ENCODE peak calls at places on chromosomes 11 and 22, in nine cellular contexts. Z, K, W, T, A, C, I, J and B are unnamed samples.

GRCh38 chr11:57179701-57180100 is 2.1 kb upstream of the LRRC55 start:
- DNase-seq in I (no peak), C (no peak), K (no peak), J (no peak), Z (no peak), T (no peak), A (peak), W (no peak), B (no peak)

GRCh38 chr11:119975561-119976152 is 162.3 kb downstream of the TRIM29 start:
- DNase-seq in W (no peak), J (peak), T (no peak), C (no peak), I (no peak), A (peak), K (peak), Z (no peak), B (peak)

GRCh38 chr11:58739725-58740430 is 8.1 kb upstream of the GLYAT start:
- DNase-seq in W (no peak), T (no peak), Z (no peak), A (no peak), I (no peak), J (no peak), K (no peak), C (peak), B (peak)

GRCh38 chr11:16782226-16782919 is 43.9 kb downstream of the C11orf58 start:
- DNase-seq in C (peak), I (no peak), K (no peak), T (peak), W (no peak), J (no peak), Z (peak), A (no peak), B (no peak)

GRCh38 chr22:45296628-45297297 is 12.0 kb downstream of the UPK3A start:
- DNase-seq in Z (no peak), K (no peak), I (no peak), A (no peak), W (no peak), C (no peak), T (no peak), J (no peak), B (no peak)

GRCh38 chr11:77026743-77027142 is 7.5 kb upstream of the B3GNT6 start:
- DNase-seq in Z (no peak), C (no peak), T (no peak), W (no peak), J (no peak), K (no peak), I (no peak), A (no peak), B (no peak)

GRCh38 chr11:13338437-13339069 is 61.0 kb downstream of the BMAL1 start:
- DNase-seq in J (no peak), T (no peak), C (peak), A (no peak), W (no peak), K (no peak), Z (no peak), I (no peak), B (no peak)

GRCh38 chr11:78810489-78811090 is 235.9 kb upstream of the NARS2 start:
- DNase-seq in Z (no peak), A (no peak), K (no peak), C (no peak), W (no peak), T (peak), J (no peak), I (no peak), B (no peak)

GRCh38 chr11:65496304-65497140 is 2.3 kb upstream of the MALAT1 start:
- DNase-seq in J (peak), C (no peak), K (no peak), A (no peak), W (no peak), I (no peak), Z (peak), T (peak), B (no peak)

GRCh38 chr11:128502736-128503135 is 84.6 kb downstream of the ETS1 start:
- DNase-seq in C (peak), K (no peak), W (no peak), I (no peak), A (no peak), T (no peak), J (no peak), Z (no peak), B (no peak)

GRCh38 chr11:28169816-28170215 is 61.6 kb downstream of the METTL15 start:
- DNase-seq in J (no peak), T (no peak), I (no peak), A (no peak), Z (no peak), K (no peak), C (no peak), W (no peak), B (no peak)

GRCh38 chr11:128416976-128417375 is 170.4 kb downstream of the ETS1 start:
- DNase-seq in J (no peak), C (peak), K (no peak), I (no peak), A (no peak), W (no peak), T (no peak), Z (no peak), B (no peak)

GRCh38 chr11:123473941-123474668 is 44.0 kb downstream of the GRAMD1B start:
- DNase-seq in J (no peak), C (peak), A (no peak), T (peak), K (no peak), W (no peak), Z (no peak), I (no peak), B (no peak)

GRCh38 chr11:126465573-126466287 is 110.2 kb downstream of the ST3GAL4 start:
- DNase-seq in T (no peak), A (no peak), C (no peak), I (no peak), K (no peak), Z (no peak), W (no peak), J (peak), B (no peak)

GRCh38 chr11:44623716-44624491 is 58.4 kb downstream of the CD82 start:
- DNase-seq in A (no peak), K (no peak), J (no peak), W (peak), I (no peak), Z (peak), T (peak), C (no peak), B (peak)

GRCh38 chr11:14583252-14584105 is 60.1 kb upstream of the PDE3B start:
- DNase-seq in I (no peak), W (peak), J (no peak), T (no peak), Z (no peak), C (no peak), A (no peak), K (peak), B (peak)

GRCh38 chr11:114987171-114987760 is 308.9 kb downstream of the NXPE2 start:
- DNase-seq in Z (no peak), I (no peak), K (no peak), C (no peak), A (no peak), W (no peak), T (no peak), J (no peak), B (peak)

GRCh38 chr11:82995754-82996398 is 75.8 kb downstream of the RAB30 start:
- DNase-seq in I (peak), K (peak), J (no peak), W (no peak), T (no peak), A (no peak), C (no peak), Z (no peak), B (no peak)

GRCh38 chr22:27097933-27098332 is 440.5 kb downstream of the MIAT start:
- DNase-seq in J (no peak), I (no peak), Z (peak), T (no peak), A (peak), K (no peak), C (no peak), W (no peak), B (peak)

GRCh38 chr11:132866783-132867545 is 665.3 kb downstream of the OPCML start:
- DNase-seq in A (no peak), K (no peak), W (no peak), J (no peak), T (no peak), Z (no peak), I (no peak), C (no peak), B (no peak)

GRCh38 chr11:113881856-113882255 is 6.5 kb upstream of the USP28 start:
- DNase-seq in C (peak), Z (no peak), W (no peak), A (no peak), I (no peak), J (no peak), T (no peak), K (no peak), B (peak)

GRCh38 chr22:30404307-30404706 is 7.5 kb downstream of the SEC14L2 start:
- DNase-seq in W (no peak), I (no peak), C (no peak), T (no peak), Z (no peak), A (no peak), K (no peak), J (no peak), B (no peak)

GRCh38 chr11:63906087-63906486 is 10.9 kb downstream of the RCOR2 start:
- DNase-seq in K (no peak), Z (no peak), A (no peak), T (no peak), I (no peak), C (no peak), J (no peak), W (no peak), B (no peak)

GRCh38 chr11:66119348-66120133 is 49.5 kb downstream of the PACS1 start:
- DNase-seq in I (no peak), C (peak), W (no peak), T (no peak), Z (no peak), K (no peak), J (no peak), A (peak), B (peak)

GRCh38 chr22:36052505-36052941 is 23.9 kb upstream of the RBFOX2 start:
- DNase-seq in T (no peak), C (peak), I (no peak), K (no peak), W (no peak), A (no peak), J (no peak), Z (no peak), B (peak)

GRCh38 chr11:10476342-10476741 is 21.3 kb downstream of the AMPD3 start:
- DNase-seq in T (no peak), A (no peak), I (no peak), W (no peak), J (no peak), C (no peak), Z (peak), K (no peak), B (no peak)

GRCh38 chr11:133157180-133157579 is 375.1 kb downstream of the OPCML start:
- DNase-seq in A (peak), T (no peak), W (no peak), Z (no peak), K (peak), I (no peak), J (no peak), C (no peak), B (peak)

GRCh38 chr22:31872209-31872608 is 72.1 kb upstream of the YWHAH start:
- DNase-seq in C (no peak), W (no peak), J (no peak), K (no peak), I (no peak), Z (no peak), T (no peak), A (peak), B (peak)

GRCh38 chr11:132520199-132520598 is 1012.1 kb downstream of the OPCML start:
- DNase-seq in Z (no peak), W (no peak), T (no peak), I (no peak), C (no peak), J (no peak), A (no peak), K (no peak), B (no peak)

GRCh38 chr11:81792416-81792815 is 941.2 kb downstream of the FAM181B start:
- DNase-seq in Z (no peak), W (no peak), T (no peak), A (no peak), J (no peak), C (no peak), K (no peak), I (no peak), B (no peak)

GRCh38 chr22:17569971-17570511 is 6.7 kb downstream of the SLC25A18 start:
- DNase-seq in K (no peak), W (peak), Z (no peak), A (no peak), C (peak), J (peak), I (peak), T (peak), B (peak)

GRCh38 chr22:45680932-45681700 is 9.5 kb downstream of the ATXN10 start:
- DNase-seq in C (peak), Z (no peak), W (no peak), I (no peak), A (no peak), J (no peak), T (no peak), K (no peak), B (no peak)

GRCh38 chr11:63639195-63639832 is 25.1 kb upstream of the PLAAT3 start:
- DNase-seq in A (peak), Z (no peak), K (no peak), C (peak), T (no peak), J (no peak), I (no peak), W (no peak), B (peak)

GRCh38 chr11:75470681-75471080 is 37.7 kb upstream of the KLHL35 start:
- DNase-seq in T (no peak), I (no peak), C (no peak), A (no peak), W (no peak), J (no peak), Z (no peak), K (no peak), B (no peak)

GRCh38 chr11:66607126-66607834 is 9.2 kb upstream of the RBM14 start:
- DNase-seq in C (no peak), A (no peak), W (peak), T (peak), K (peak), Z (peak), J (peak), I (peak), B (no peak)

GRCh38 chr11:9774591-9775392 is 110.9 kb downstream of the SWAP70 start:
- DNase-seq in I (no peak), Z (no peak), C (peak), T (no peak), K (no peak), W (no peak), J (no peak), A (no peak), B (no peak)

GRCh38 chr11:38208951-38209350 is 1610.9 kb upstream of the RAG2 start:
- DNase-seq in I (no peak), C (no peak), A (no peak), J (no peak), W (no peak), Z (no peak), K (no peak), T (no peak), B (no peak)
- H3K27ac ChIP-seq in I (no peak), C (no peak), A (no peak), J (no peak), W (no peak), Z (no peak), K (no peak), T (no peak), B (no peak)

DNA sequence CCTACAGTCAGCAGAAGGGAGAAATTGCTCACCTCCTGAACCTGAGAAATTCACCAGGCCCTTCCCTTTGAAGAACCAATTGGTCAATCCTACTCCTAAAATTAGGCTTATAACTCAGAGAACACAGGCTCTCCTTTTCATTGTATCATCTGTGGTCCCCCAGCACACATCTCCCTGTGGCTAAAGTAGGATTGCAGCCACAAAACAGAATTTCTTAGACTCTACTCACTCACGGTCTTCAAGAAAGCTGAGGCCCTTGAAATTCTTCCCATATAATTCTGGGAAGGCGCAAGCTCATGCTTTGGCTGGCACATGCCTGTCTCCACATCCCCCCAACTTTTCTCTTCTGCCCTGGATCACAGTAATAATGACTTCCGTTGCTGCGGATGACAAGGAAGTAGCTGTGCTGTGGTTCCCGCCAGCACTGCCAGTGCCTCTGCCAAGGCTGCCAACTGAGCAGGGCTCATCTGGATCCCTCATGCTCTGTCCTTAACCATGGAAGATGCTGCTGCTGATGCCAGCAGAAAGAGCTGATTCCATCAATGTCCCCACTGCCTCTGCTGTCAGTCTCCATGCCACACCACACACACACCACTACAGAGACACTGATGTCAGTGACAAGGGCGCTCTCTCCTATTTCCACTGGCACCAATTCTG is 200.6 kb upstream of the POU2AF2 start:
- DNase-seq in A (no peak), I (no peak), C (no peak), T (no peak), J (peak), Z (no peak), W (no peak), K (no peak), B (no peak)
- H3K27ac ChIP-seq in A (no peak), I (no peak), C (no peak), T (peak), J (no peak), Z (no peak), W (no peak), K (no peak), B (no peak)

GRCh38 chr11:134414036-134414731 is 2.1 kb upstream of the B3GAT1 start:
- DNase-seq in Z (no peak), W (no peak), K (no peak), I (no peak), J (no peak), A (no peak), T (no peak), C (no peak), B (no peak)

GRCh38 chr11:134412508-134413333 is 679 bp upstream of the B3GAT1 start:
- DNase-seq in I (no peak), W (no peak), A (peak), J (peak), Z (no peak), K (no peak), C (no peak), T (no peak), B (peak)

GRCh38 chr11:134413334-134414035 is 1.4 kb upstream of the B3GAT1 start:
- DNase-seq in A (peak), W (no peak), I (no peak), C (no peak), Z (no peak), T (no peak), J (peak), K (no peak), B (no peak)

GRCh38 chr11:134410766-134411165 is 1.3 kb downstream of the B3GAT1 start:
- DNase-seq in C (no peak), Z (no peak), I (no peak), K (no peak), J (no peak), T (no peak), A (no peak), W (no peak), B (no peak)

DNA sequence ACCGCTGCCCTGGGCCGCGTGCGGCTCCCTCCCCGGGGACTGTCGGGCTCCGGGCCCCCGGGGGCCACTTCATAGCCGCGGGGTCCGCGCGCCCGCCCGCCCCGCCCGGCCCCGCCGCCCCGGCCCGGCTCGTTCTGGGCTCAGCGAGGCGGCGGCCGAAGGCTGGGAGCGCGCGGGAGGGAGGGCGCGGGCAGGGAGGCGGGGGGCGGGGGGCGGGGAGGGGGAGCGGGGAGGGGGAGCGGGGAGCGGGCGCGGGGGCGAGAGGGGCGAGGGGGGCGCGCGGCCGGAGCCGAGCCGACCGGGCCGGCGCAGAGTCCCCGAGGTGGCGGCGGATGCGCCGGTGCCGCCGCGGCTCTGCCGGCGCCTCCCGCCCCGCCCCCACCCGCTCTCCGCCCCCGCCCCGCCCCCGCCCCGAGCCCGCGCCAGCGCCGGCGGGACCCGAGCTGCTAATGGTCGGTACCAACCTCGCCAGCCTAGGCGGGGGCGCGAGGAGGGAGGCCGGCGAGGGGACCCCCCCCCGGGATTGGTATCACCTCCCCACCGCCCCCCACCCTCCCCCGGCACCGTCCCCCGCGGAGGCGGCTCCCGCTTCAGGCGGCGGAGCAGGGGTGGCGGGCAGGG is at the start of gene B3GAT1:
- DNase-seq in K (no peak), J (no peak), Z (no peak), A (peak), W (no peak), I (no peak), C (no peak), T (no peak), B (peak)
- H3K27ac ChIP-seq in K (no peak), J (peak), Z (no peak), A (no peak), W (no peak), I (no peak), C (no peak), T (no peak), B (no peak)

DNA sequence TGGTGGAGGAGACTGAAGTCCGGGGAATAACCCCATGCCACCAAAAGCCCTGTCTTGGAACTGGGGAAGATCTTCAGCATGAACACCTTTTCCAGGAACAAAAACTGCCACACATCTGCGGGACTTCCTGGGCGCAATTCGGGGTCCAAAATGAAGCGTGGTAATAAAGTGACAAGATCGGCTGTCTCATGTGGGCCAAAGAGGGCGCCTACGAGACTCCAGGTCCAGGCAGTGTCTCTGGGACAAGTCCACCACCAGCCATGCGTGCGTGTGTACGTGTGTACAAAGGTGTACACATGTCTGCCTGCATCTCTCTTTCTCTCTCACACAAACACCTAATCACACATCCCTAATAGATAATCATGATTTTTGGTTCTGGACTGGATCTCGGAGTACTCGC is 8.9 kb upstream of the MYBPC3 start:
- DNase-seq in K (no peak), A (no peak), C (no peak), I (no peak), W (no peak), J (no peak), T (no peak), Z (no peak), B (peak)
- H3K27ac ChIP-seq in K (peak), A (no peak), C (no peak), I (peak), W (peak), J (no peak), T (no peak), Z (no peak), B (no peak)